ENCODE peak calls at places on chromosomes 11 and 22, in five cellular contexts. R, N, P, C and O are unnamed samples.

GRCh38 chr11:24885580-24886173 is 388.8 kb downstream of the LUZP2 start:
- DNase-seq in N (no peak), R (no peak), C (no peak), P (no peak), O (no peak)

GRCh38 chr22:38397189-38398097 is 57.6 kb downstream of the KCNJ4 start:
- DNase-seq in N (no peak), C (no peak), R (no peak), P (no peak), O (peak)

GRCh38 chr11:75174781-75175370 is 24.0 kb downstream of the SLCO2B1 start:
- DNase-seq in N (no peak), C (peak), R (no peak), P (no peak), O (no peak)

GRCh38 chr11:102576350-102576749 is 45.8 kb upstream of the MMP7 start:
- DNase-seq in P (no peak), N (no peak), C (no peak), R (no peak), O (no peak)

GRCh38 chr22:36443198-36443770 is 38.2 kb downstream of the TXN2 start:
- DNase-seq in C (no peak), P (no peak), R (no peak), N (no peak), O (no peak)

GRCh38 chr22:30890689-30891442 is 77.7 kb downstream of the MORC2 start:
- DNase-seq in N (peak), C (no peak), P (no peak), R (peak), O (peak)

GRCh38 chr22:19844423-19845368 is 10.0 kb downstream of the GNB1L start:
- DNase-seq in N (no peak), C (peak), P (no peak), R (no peak), O (peak)

GRCh38 chr22:43411040-43411919 is 534 bp upstream of the MPPED1 start:
- DNase-seq in P (no peak), C (no peak), R (no peak), N (no peak), O (no peak)

GRCh38 chr11:74011360-74012071 is 2.6 kb upstream of the UCP3 start:
- DNase-seq in R (no peak), C (no peak), P (no peak), N (peak), O (no peak)

GRCh38 chr11:9868641-9869040 is 204.8 kb downstream of the SWAP70 start:
- DNase-seq in R (no peak), C (no peak), P (no peak), N (no peak), O (no peak)

GRCh38 chr11:68843052-68843561 is 1.4 kb upstream of the CPT1A start:
- DNase-seq in P (no peak), N (peak), R (no peak), C (no peak), O (no peak)

GRCh38 chr11:105042178-105042577 is 3.0 kb downstream of the CARD16 start:
- DNase-seq in P (no peak), N (no peak), R (no peak), C (no peak), O (no peak)

GRCh38 chr11:71580057-71581003 is 2.3 kb downstream of the KRTAP5-11 start:
- DNase-seq in P (no peak), C (no peak), R (peak), N (peak), O (peak)

GRCh38 chr11:45079943-45080719 is 66.3 kb upstream of the PRDM11 start:
- DNase-seq in P (no peak), R (no peak), N (peak), C (peak), O (no peak)

GRCh38 chr11:88579466-88579865 is 241.9 kb upstream of the CTSC start:
- DNase-seq in N (no peak), R (no peak), C (no peak), P (no peak), O (no peak)

GRCh38 chr11:68002575-68002942 is 1.3 kb downstream of the UNC93B1 start:
- DNase-seq in C (peak), R (no peak), P (no peak), N (peak), O (no peak)

GRCh38 chr22:45067731-45068130 is 57.9 kb upstream of the PHF21B start:
- DNase-seq in N (no peak), P (no peak), C (no peak), R (no peak), O (no peak)

GRCh38 chr11:69892237-69892985 is 73.2 kb upstream of the FGF3 start:
- DNase-seq in P (no peak), N (no peak), R (no peak), C (no peak), O (no peak)

GRCh38 chr11:35740061-35740824 is 77.7 kb downstream of the TRIM44 start:
- DNase-seq in R (no peak), C (no peak), N (no peak), P (no peak), O (no peak)

GRCh38 chr11:135075740-135076139 is 663.7 kb upstream of the B3GAT1 start:
- DNase-seq in R (no peak), P (peak), C (no peak), N (no peak), O (peak)
- TF ChIP-seq CTCF in R (peak), P (peak), C (peak), N (peak), O (peak)

DNA sequence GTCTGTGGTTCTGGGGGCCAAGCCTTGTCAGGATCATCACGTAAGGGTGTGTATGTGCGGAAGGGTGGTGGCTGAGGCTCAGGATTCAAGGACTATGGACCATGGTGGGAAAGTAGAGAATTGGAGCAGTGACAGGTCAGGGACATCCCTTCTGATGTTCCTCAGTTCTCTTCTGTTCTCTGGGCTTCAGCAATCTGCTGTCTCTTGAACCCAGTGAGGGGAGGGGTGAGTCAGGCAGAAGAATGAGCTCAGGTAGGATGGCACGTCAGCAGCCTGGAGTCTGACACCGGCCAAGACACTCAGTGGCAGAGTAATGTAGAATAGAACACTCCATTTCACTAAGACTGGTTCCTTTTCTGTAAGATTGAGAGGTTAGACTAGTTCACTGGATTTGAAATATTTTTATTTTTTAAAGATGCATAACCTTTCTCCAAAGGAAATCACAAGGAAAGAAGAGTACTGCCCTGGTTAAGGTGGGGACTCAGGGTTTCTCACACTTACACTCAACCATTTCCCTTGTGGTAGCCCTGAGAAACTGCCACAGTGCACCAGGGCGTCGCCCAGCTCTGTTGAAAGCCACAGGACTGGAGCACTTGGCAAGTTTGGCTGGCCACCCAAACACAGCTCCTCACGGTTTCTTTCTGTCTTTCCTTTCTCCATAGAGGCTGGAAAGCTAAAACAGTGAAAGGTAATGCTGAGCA is 23.2 kb upstream of the MICAL2 start:
- DNase-seq in R (no peak), N (no peak), P (peak), C (no peak), O (peak)
- TF ChIP-seq CTCF in R (peak), N (no peak), P (no peak), C (peak), O (peak)

GRCh38 chr11:108561535-108561991 is 32.0 kb downstream of the EXPH5 start:
- DNase-seq in P (no peak), R (no peak), N (no peak), C (no peak), O (no peak)
- TF ChIP-seq CTCF in P (no peak), R (no peak), N (no peak), C (no peak), O (no peak)

DNA sequence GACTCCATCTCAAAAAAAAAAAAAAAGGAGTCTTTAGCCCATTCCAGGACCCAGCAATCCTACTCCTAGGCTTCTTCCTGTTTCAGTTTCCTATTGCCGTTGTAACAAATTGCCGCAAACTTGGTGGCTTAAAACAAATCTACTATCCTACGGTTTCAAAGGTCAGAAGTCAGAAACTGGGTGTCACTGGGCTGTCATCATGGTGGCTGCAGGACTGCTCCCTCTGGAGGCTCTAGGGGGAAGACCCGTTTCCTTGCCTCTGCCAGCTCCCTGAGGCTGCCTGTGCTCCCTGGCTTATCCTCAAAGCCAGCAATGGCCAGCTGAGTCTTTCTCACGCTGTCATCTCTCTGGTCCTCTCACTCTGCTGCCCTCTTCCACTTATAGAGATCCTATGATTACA is 8.7 kb upstream of the DAGLA start:
- DNase-seq in C (peak), R (no peak), P (no peak), N (no peak), O (no peak)
- TF ChIP-seq CTCF in C (peak), R (peak), P (no peak), N (no peak), O (peak)

DNA sequence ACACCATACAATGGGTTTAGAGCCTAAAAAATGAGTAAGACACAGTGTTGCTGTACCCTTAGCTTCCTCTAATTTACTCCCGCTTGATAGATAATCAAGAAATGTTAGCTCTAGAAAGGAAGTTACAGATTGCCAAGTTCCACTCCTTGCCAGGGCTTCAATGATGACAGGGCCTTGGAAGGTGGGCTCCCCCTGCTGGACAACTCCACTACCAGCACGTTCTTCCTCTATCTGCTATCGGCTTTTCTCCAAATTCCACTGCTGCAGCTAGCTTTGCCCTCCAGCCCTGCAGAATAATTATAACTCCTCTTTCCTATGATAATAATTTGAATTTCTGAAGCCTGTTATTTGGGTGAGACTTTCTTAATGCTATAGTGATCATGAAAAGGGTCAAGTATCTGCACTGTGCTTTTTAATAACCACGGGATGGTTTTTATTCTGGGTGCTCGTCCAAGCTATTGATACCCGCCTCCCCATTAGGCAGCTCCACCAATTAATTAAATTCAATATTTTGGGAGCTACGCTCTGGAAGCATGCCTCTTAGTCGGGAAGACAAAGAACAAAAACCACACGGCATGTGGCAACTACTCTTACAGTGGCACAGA is 9.0 kb downstream of the SYN3 start:
- DNase-seq in P (no peak), R (peak), C (no peak), N (peak), O (peak)
- TF ChIP-seq CTCF in P (peak), R (peak), C (peak), N (peak), O (peak)

GRCh38 chr11:21321530-21321929 is 652.1 kb downstream of the NELL1 start:
- DNase-seq in N (no peak), C (no peak), P (no peak), R (no peak), O (no peak)

GRCh38 chr11:21323617-21324016 is 654.2 kb downstream of the NELL1 start:
- DNase-seq in N (no peak), C (no peak), P (no peak), R (no peak), O (no peak)
- TF ChIP-seq CTCF in N (no peak), C (no peak), P (no peak), R (no peak), O (no peak)

GRCh38 chr22:29509298-29509697 is 29.3 kb downstream of the NEFH start:
- DNase-seq in N (no peak), R (no peak), P (no peak), C (no peak), O (no peak)

GRCh38 chr22:29510542-29510941 is 30.5 kb downstream of the NEFH start:
- DNase-seq in R (no peak), N (no peak), C (no peak), P (no peak), O (no peak)

GRCh38 chr22:29512031-29512430 is 32.0 kb downstream of the NEFH start:
- DNase-seq in R (no peak), C (no peak), P (no peak), N (no peak), O (no peak)

GRCh38 chr22:29511126-29511854 is 31.3 kb downstream of the NEFH start:
- DNase-seq in R (no peak), P (no peak), C (no peak), N (no peak), O (no peak)

GRCh38 chr22:29509815-29510214 is 29.8 kb downstream of the NEFH start:
- DNase-seq in R (no peak), C (no peak), P (no peak), N (no peak), O (no peak)
- TF ChIP-seq CTCF in R (no peak), C (no peak), P (no peak), N (no peak), O (no peak)

GRCh38 chr11:1566381-1567051 is 5.6 kb downstream of the DUSP8 start:
- DNase-seq in C (no peak), P (no peak), N (no peak), R (no peak), O (no peak)
- TF ChIP-seq CTCF in C (no peak), P (no peak), N (no peak), R (no peak), O (no peak)

GRCh38 chr11:1837171-1838076 is 1.4 kb upstream of the TNNI2 start:
- DNase-seq in P (peak), R (no peak), N (peak), C (peak), O (peak)
- TF ChIP-seq CTCF in P (peak), R (peak), N (peak), C (peak), O (peak)

GRCh38 chr11:59142530-59143507 is at the start of gene FAM111A:
- DNase-seq in R (peak), C (peak), P (peak), N (peak), O (peak)
- TF ChIP-seq CTCF in R (no peak), C (no peak), P (peak), N (peak), O (peak)